ENCODE peak calls at places on chromosomes 4 and X, in ten cellular contexts. W is OCI-M1; T is stimulated activated CD4-positive, alpha-beta T cell treated with anti-CD3 and anti-CD28 coated beads, Interleukin-4, amount 100 ng/mL, for 48 hours; V is iris pigment epithelial cell; L is mesothelial cell of epicardium; P is nucleus accumbens; Z is dorsolateral prefrontal cortex; E is occipital lobe; K is PC-3; O is lower lobe of right lung. J is an unnamed sample.

GRCh38 chrX:21972721-21973120 is 32.2 kb downstream of the SMS start:
- DNase-seq in T (no peak), W (peak), O (no peak), V (peak), L (no peak), P (no peak), Z (no peak), K (peak), E (no peak), J (no peak)

GRCh38 chr4:140485939-140486338 is 12.2 kb downstream of the MGAT4D start:
- DNase-seq in K (no peak), T (no peak), L (no peak), O (no peak), P (no peak), V (no peak), E (no peak), Z (no peak), W (no peak), J (no peak)

GRCh38 chr4:76652389-76652788 is 217.4 kb downstream of the SHROOM3 start:
- DNase-seq in E (no peak), P (no peak), O (no peak), L (no peak), K (no peak), Z (no peak), T (no peak), W (no peak), V (no peak), J (no peak)

GRCh38 chr4:131296192-131296591 is 1852.9 kb upstream of the PCDH10 start:
- DNase-seq in T (no peak), V (no peak), L (no peak), P (no peak), E (no peak), Z (no peak), K (no peak), W (no peak), O (no peak), J (no peak)

GRCh38 chrX:48071064-48071985 is at the start of gene ZNF630:
- DNase-seq in E (peak), Z (peak), K (peak), T (peak), O (peak), L (peak), V (peak), P (peak), W (no peak), J (peak)

GRCh38 chrX:123860983-123861382 is 1.1 kb downstream of the XIAP start:
- DNase-seq in Z (no peak), T (no peak), O (no peak), L (no peak), P (no peak), E (no peak), W (peak), V (peak), K (peak), J (no peak)

GRCh38 chrX:21838937-21839333 is 482 bp upstream of the MBTPS2 start:
- DNase-seq in E (no peak), Z (no peak), W (peak), V (peak), O (no peak), T (no peak), L (no peak), K (peak), P (no peak), J (no peak)

GRCh38 chr4:136784326-136784725 is 748.0 kb downstream of the PCDH18 start:
- DNase-seq in L (no peak), O (no peak), P (no peak), K (no peak), Z (no peak), T (no peak), E (no peak), V (no peak), W (no peak), J (no peak)

GRCh38 chrX:13168276-13168675 is 123.9 kb upstream of the FAM9C start:
- DNase-seq in W (no peak), T (no peak), E (no peak), P (no peak), Z (no peak), K (no peak), V (no peak), O (no peak), L (no peak), J (no peak)

GRCh38 chr4:121198261-121198660 is 34.1 kb upstream of the TNIP3 start:
- DNase-seq in K (no peak), V (peak), T (no peak), W (no peak), L (no peak), P (no peak), O (no peak), Z (no peak), E (no peak), J (no peak)

GRCh38 chrX:153830632-153831434 is 489 bp upstream of the PDZD4 start:
- DNase-seq in Z (no peak), T (no peak), W (no peak), P (no peak), E (no peak), O (no peak), V (no peak), L (no peak), K (no peak), J (no peak)

GRCh38 chr4:40205259-40206198 is 8.7 kb downstream of the RHOH start:
- DNase-seq in V (no peak), L (no peak), O (no peak), P (no peak), Z (no peak), E (no peak), W (peak), K (no peak), T (no peak), J (no peak)

GRCh38 chrX:19886888-19887531 is 390 bp downstream of the SH3KBP1 start:
- DNase-seq in K (peak), L (peak), T (no peak), Z (no peak), E (no peak), V (no peak), P (no peak), O (peak), W (peak), J (no peak)

GRCh38 chr4:39526810-39527295 is 386 bp downstream of the UGDH start:
- DNase-seq in P (no peak), L (no peak), Z (peak), W (peak), O (no peak), T (peak), V (peak), E (no peak), K (peak), J (no peak)

GRCh38 chr4:92305148-92305877 is 1.5 kb downstream of the GRID2 start:
- DNase-seq in K (peak), P (peak), L (peak), T (no peak), O (peak), W (peak), Z (peak), V (peak), E (peak), J (peak)

GRCh38 chr4:103307479-103308042 is 109.4 kb upstream of the CENPE start:
- DNase-seq in K (no peak), V (no peak), L (no peak), E (no peak), O (no peak), P (no peak), Z (peak), W (no peak), T (no peak), J (no peak)

GRCh38 chr4:3485011-3485881 is 22.1 kb downstream of the DOK7 start:
- DNase-seq in L (no peak), O (no peak), E (no peak), T (no peak), K (peak), Z (no peak), V (no peak), P (no peak), W (no peak), J (no peak)

GRCh38 chr4:147924604-147925412 is 192.9 kb downstream of the ARHGAP10 start:
- DNase-seq in O (no peak), Z (peak), V (peak), P (no peak), E (no peak), T (no peak), K (peak), W (peak), L (peak), J (peak)

GRCh38 chr4:16508968-16509367 is 282.7 kb upstream of the TAPT1 start:
- DNase-seq in K (peak), V (no peak), E (no peak), P (no peak), O (no peak), W (peak), L (no peak), Z (no peak), T (no peak), J (no peak)

GRCh38 chrX:32614707-32615106 is 596.6 kb downstream of the DMD start:
- DNase-seq in P (no peak), L (no peak), Z (no peak), K (no peak), T (no peak), O (no peak), W (no peak), V (no peak), E (no peak), J (no peak)

GRCh38 chrX:23501974-23502373 is 165.3 kb upstream of the PRDX4 start:
- DNase-seq in L (no peak), E (no peak), O (peak), W (no peak), Z (no peak), V (no peak), K (no peak), P (no peak), T (no peak), J (peak)

GRCh38 chrX:45515262-45516215 is 314.9 kb upstream of the DIPK2B start:
- DNase-seq in T (peak), E (peak), K (peak), P (peak), Z (peak), W (peak), L (no peak), O (peak), V (peak), J (peak)

GRCh38 chr4:73019462-73020047 is 50.0 kb downstream of the COX18 start:
- DNase-seq in L (no peak), T (no peak), K (peak), E (no peak), V (peak), W (peak), Z (no peak), P (no peak), O (no peak), J (no peak)

GRCh38 chr4:184030764-184031163 is 125.7 kb downstream of the STOX2 start:
- DNase-seq in T (no peak), L (no peak), V (no peak), O (no peak), P (no peak), W (no peak), K (no peak), E (no peak), Z (no peak), J (no peak)

GRCh38 chr4:94636004-94636403 is 121.8 kb upstream of the BMPR1B start:
- DNase-seq in E (no peak), O (no peak), P (no peak), Z (no peak), V (no peak), K (peak), T (no peak), L (no peak), W (no peak), J (no peak)

GRCh38 chrX:55867708-55868107 is 150.2 kb downstream of the RRAGB start:
- DNase-seq in Z (no peak), O (no peak), K (no peak), P (no peak), W (no peak), E (no peak), T (no peak), L (no peak), V (no peak), J (no peak)

GRCh38 chrX:16730450-16730849 is 11.0 kb downstream of the SYAP1 start:
- DNase-seq in P (no peak), V (no peak), E (no peak), W (no peak), O (no peak), L (no peak), K (no peak), Z (no peak), T (no peak), J (no peak)

GRCh38 chrX:133961046-133961445 is 24.3 kb downstream of the GPC3 start:
- DNase-seq in V (no peak), O (no peak), Z (no peak), E (no peak), W (no peak), K (no peak), L (no peak), P (no peak), T (no peak), J (no peak)

GRCh38 chr4:54784188-54784671 is 126.5 kb downstream of the KIT start:
- DNase-seq in W (no peak), T (no peak), P (peak), Z (peak), K (no peak), L (peak), E (peak), V (no peak), O (peak), J (peak)

GRCh38 chrX:67759018-67759417 is 215.2 kb downstream of the AR start:
- DNase-seq in T (no peak), E (no peak), K (no peak), O (no peak), Z (no peak), P (no peak), L (no peak), W (no peak), V (no peak), J (no peak)

GRCh38 chr4:17934286-17934685 is 87.3 kb downstream of the LCORL start:
- DNase-seq in W (no peak), V (no peak), Z (no peak), E (no peak), L (no peak), T (no peak), P (no peak), O (no peak), K (no peak), J (no peak)

GRCh38 chr4:36322921-36323354 is 41.5 kb downstream of the DTHD1 start:
- DNase-seq in P (no peak), K (no peak), T (no peak), L (no peak), Z (no peak), V (no peak), E (no peak), O (no peak), W (peak), J (no peak)

GRCh38 chr4:56651071-56651384 is 30.1 kb downstream of the HOPX start:
- DNase-seq in V (no peak), Z (no peak), P (no peak), T (no peak), E (no peak), W (no peak), O (no peak), K (no peak), L (no peak), J (no peak)

GRCh38 chr4:122224348-122224747 is 72.2 kb downstream of the BLTP1 start:
- DNase-seq in P (no peak), E (no peak), V (peak), Z (no peak), W (peak), O (no peak), L (no peak), T (no peak), K (peak), J (no peak)

GRCh38 chr4:87819281-87819919 is 13.4 kb upstream of the MEPE start:
- DNase-seq in Z (no peak), L (no peak), P (no peak), T (no peak), E (no peak), V (peak), O (no peak), K (peak), W (peak), J (no peak)

GRCh38 chr4:23163649-23164436 is 471.1 kb downstream of the GBA3 start:
- DNase-seq in W (no peak), K (peak), Z (no peak), L (no peak), E (no peak), P (no peak), O (no peak), T (no peak), V (peak), J (no peak)

GRCh38 chrX:79100791-79101484 is 43.5 kb upstream of the GPR174 start:
- DNase-seq in P (no peak), K (no peak), Z (no peak), W (no peak), E (no peak), V (no peak), T (no peak), L (no peak), O (no peak), J (no peak)

J was measured in body of pancreas.